ENCODE peak calls at places on chromosomes 6 and 20, in eight cellular contexts. J is uterus, L is colonic mucosa, D is RWPE1, A is coronary artery, O is IMR-90, R is left lung, Z is breast epithelium. S is an unnamed sample.

GRCh38 chr6:129235167-129236072 is 352.5 kb downstream of the LAMA2 start:
- DNase-seq in A (no peak), R (no peak), J (no peak), L (no peak), D (no peak), Z (no peak), O (no peak), S (no peak)

GRCh38 chr6:168060521-168060931 is 18.5 kb downstream of the FRMD1 start:
- DNase-seq in J (peak; percentile 40), Z (no peak), D (peak; percentile 29), R (peak; percentile 76), O (peak; percentile 43), A (no peak), L (peak; percentile 86), S (no peak)

GRCh38 chr6:31652925-31653724 is 664 bp upstream of the BAG6 start:
- DNase-seq in Z (peak; percentile 83), D (peak; percentile 78), L (peak; percentile 92), O (no peak), A (peak; percentile 95), J (no peak), R (no peak), S (peak; percentile 92)

GRCh38 chr20:14441201-14441600 is 103.8 kb upstream of the FLRT3 start:
- DNase-seq in O (peak; percentile 68), L (no peak), D (no peak), J (no peak), R (no peak), A (no peak), Z (no peak), S (no peak)

GRCh38 chr20:36157610-36158009 is 3.1 kb downstream of the EPB41L1 start:
- DNase-seq in D (no peak), J (no peak), R (peak; percentile 20), O (no peak), L (no peak), Z (no peak), A (no peak), S (no peak)

GRCh38 chr6:107676002-107676401 is 148.1 kb downstream of the SCML4 start:
- DNase-seq in O (no peak), D (no peak), J (peak; percentile 64), A (no peak), R (no peak), L (no peak), Z (no peak), S (no peak)

GRCh38 chr6:151729829-151730495 is 77.5 kb upstream of the ESR1 start:
- DNase-seq in A (no peak), L (no peak), D (no peak), R (no peak), J (no peak), Z (no peak), O (no peak), S (no peak)

GRCh38 chr6:21831531-21832291 is 238.2 kb downstream of the SOX4 start:
- DNase-seq in R (no peak), O (peak; percentile 55), Z (no peak), D (no peak), J (no peak), L (no peak), A (no peak), S (no peak)

GRCh38 chr6:116476021-116476678 is 15.0 kb downstream of the CALHM6 start:
- DNase-seq in L (no peak), A (no peak), O (peak; percentile 24), Z (no peak), D (no peak), R (no peak), J (no peak), S (no peak)

GRCh38 chr6:37051138-37052026 is 45.9 kb downstream of the FGD2 start:
- DNase-seq in R (peak; percentile 99), D (peak; percentile 70), Z (peak; percentile 85), L (peak; percentile 94), A (peak; percentile 90), O (peak; percentile 61), J (peak; percentile 89), S (peak; percentile 98)

GRCh38 chr6:35139924-35140524 is 1.1 kb downstream of the TCP11 start:
- DNase-seq in O (peak; percentile 82), L (peak; percentile 47), D (peak; percentile 47), Z (no peak), J (peak; percentile 57), A (no peak), R (no peak), S (peak; percentile 58)

GRCh38 chr6:89242574-89243330 is 25.6 kb upstream of the GABRR1 start:
- DNase-seq in A (no peak), D (peak; percentile 66), J (no peak), O (peak; percentile 61), R (no peak), Z (no peak), L (no peak), S (no peak)

GRCh38 chr6:106894978-106895702 is 79.4 kb downstream of the CD24 start:
- DNase-seq in D (no peak), Z (no peak), J (no peak), R (no peak), A (no peak), O (peak; percentile 11), L (no peak), S (no peak)

GRCh38 chr6:20441921-20442320 is 40.2 kb downstream of the E2F3 start:
- DNase-seq in A (no peak), J (no peak), Z (no peak), D (no peak), L (no peak), R (no peak), O (no peak), S (no peak)

DNA sequence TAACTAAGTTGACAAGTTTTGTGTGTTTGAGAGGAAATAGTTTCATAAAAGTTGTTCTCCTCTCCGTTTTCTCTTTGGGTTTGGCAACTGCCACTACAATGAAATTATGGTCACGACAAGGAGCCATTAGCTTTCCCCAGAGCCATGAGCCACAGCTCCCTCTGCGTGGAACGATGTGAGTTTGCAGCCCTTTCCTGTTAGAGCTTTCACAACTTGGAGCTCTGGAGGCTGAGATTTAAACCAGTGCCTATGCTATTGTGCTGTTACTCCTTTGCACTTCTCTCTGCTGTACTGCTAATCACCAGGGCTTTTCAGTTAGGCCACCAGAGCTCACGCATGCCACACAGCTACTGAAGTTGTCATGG is 29.3 kb upstream of the TXNDC5 start:
- DNase-seq in D (no peak), J (no peak), L (no peak), R (no peak), O (no peak), Z (no peak), A (no peak), S (no peak)
- H3K27ac ChIP-seq in D (no peak overlapping the region), J (no peak overlapping the region), L (no peak overlapping the region), R (no peak overlapping the region), O (no peak overlapping the region), Z (no peak overlapping the region), A (no peak overlapping the region), S (no peak overlapping the region)

GRCh38 chr6:72721346-72721745 is 99.5 kb downstream of the KCNQ5 start:
- DNase-seq in A (no peak), Z (no peak), J (no peak), O (no peak), R (no peak), L (no peak), D (no peak), S (no peak)
- H3K27ac ChIP-seq in A (no peak overlapping the region), Z (no peak overlapping the region), J (no peak overlapping the region), O (no peak overlapping the region), R (no peak overlapping the region), L (no peak overlapping the region), D (no peak overlapping the region), S (no peak overlapping the region)

DNA sequence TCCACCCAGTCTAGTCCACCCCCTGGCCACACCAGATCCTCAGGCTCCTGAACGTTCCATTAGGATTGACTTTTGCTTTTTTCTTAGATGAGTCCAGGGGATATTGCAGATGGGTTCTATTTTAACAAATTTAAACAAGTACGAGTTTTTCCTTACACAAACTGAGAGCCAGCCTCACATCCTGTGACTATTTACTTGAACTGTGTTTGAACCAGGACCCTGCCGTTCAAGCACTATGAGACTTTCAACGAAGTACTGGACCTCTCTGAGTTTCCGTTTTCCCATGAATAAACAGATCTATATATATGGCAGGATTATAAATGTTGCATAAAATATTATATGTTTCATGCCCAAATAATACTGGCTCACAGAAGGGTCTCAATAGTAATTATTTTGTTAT is 1.4 kb upstream of the METTL24 start:
- DNase-seq in A (no peak), J (no peak), R (no peak), D (no peak), Z (no peak), O (no peak), L (no peak), S (no peak)
- H3K27ac ChIP-seq in A (peak overlapping the region; percentile 95), J (peak overlapping the region; percentile 97), R (no peak overlapping the region), D (no peak overlapping the region), Z (no peak overlapping the region), O (no peak overlapping the region), L (no peak overlapping the region), S (no peak overlapping the region)

GRCh38 chr6:33061987-33062386 is 11.5 kb downstream of the HLA-DPA1 start:
- DNase-seq in L (no peak), Z (no peak), O (peak; percentile 25), R (no peak), D (no peak), A (no peak), J (no peak), S (no peak)
- H3K27ac ChIP-seq in L (no peak overlapping the region), Z (no peak overlapping the region), O (no peak overlapping the region), R (no peak overlapping the region), D (no peak overlapping the region), A (no peak overlapping the region), J (no peak overlapping the region), S (no peak overlapping the region)

DNA sequence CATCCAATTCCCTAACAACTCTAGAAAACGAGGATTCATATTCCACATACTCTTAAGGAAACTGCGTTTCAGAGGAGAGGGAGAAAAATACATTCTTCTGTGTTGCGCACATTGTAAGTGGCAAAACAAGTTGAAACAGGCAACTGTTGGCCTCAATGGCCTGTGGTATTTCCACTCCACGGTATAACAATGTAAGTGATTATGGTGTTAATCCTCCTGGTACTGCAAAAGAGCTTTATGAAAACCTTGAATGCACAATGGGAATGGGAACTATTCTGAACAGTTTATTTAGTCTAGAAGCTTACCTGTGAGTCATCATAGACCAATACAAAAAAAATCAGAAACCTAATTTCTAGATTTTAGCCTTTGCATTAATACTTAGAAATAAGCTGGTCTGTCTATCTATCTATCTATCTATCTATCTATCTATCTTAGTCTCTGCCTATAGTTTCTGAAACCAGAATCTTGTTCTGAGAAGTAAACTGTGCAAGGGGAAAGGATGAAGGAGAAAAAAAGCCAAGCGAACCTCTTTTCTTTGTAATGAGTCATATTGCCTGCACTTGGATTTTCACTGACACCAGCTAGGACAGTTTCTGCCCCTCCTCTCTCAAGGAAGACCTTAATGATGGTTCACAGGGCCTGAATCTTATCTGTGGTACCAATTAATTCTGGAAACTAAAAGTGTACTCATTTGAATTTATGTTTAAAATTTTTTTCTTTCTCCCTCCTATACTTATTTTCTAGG is 101.5 kb downstream of the RNF144B start:
- DNase-seq in O (peak; percentile 57), J (no peak), D (peak; percentile 60), Z (no peak), A (no peak), L (no peak), R (no peak), S (no peak)
- H3K27ac ChIP-seq in O (no peak overlapping the region), J (no peak overlapping the region), D (no peak overlapping the region), Z (peak overlapping the region; percentile 75), A (no peak overlapping the region), L (no peak overlapping the region), R (peak overlapping the region; percentile 1), S (no peak overlapping the region)

S was measured in aorta.